ENCODE peak calls at places on chromosome 18, in four cellular contexts. One of them, this sample, is unnamed.

GRCh38 chr18:44723973-44724778 is 43.5 kb downstream of the SETBP1 start:
- DNase-seq in CD8-positive, alpha-beta memory T cell: no peak
- DNase-seq in substantia nigra: no peak
- DNase-seq in HTR-8/SVneo: no peak
- DNase-seq in this sample: no peak

GRCh38 chr18:68262697-68263293 is 452.1 kb downstream of the TMX3 start:
- DNase-seq in CD8-positive, alpha-beta memory T cell: no peak
- DNase-seq in substantia nigra: no peak
- DNase-seq in HTR-8/SVneo: peak; percentile 7
- DNase-seq in this sample: no peak

GRCh38 chr18:59084286-59084779 is 55.4 kb upstream of the SEC11C start:
- DNase-seq in CD8-positive, alpha-beta memory T cell: peak; percentile 44
- DNase-seq in substantia nigra: peak; percentile 35
- DNase-seq in HTR-8/SVneo: peak; percentile 78
- DNase-seq in this sample: peak; percentile 82

GRCh38 chr18:22309191-22309590 is 108.5 kb downstream of the CTAGE1 start:
- DNase-seq in CD8-positive, alpha-beta memory T cell: no peak
- DNase-seq in substantia nigra: no peak
- DNase-seq in HTR-8/SVneo: no peak
- DNase-seq in this sample: no peak

GRCh38 chr18:27685807-27686412 is 491.0 kb downstream of the CDH2 start:
- DNase-seq in CD8-positive, alpha-beta memory T cell: no peak
- DNase-seq in substantia nigra: no peak
- DNase-seq in HTR-8/SVneo: no peak
- DNase-seq in this sample: peak; percentile 26

GRCh38 chr18:76476665-76477561 is 18.1 kb downstream of the ZNF516 start:
- DNase-seq in CD8-positive, alpha-beta memory T cell: no peak
- DNase-seq in substantia nigra: no peak
- DNase-seq in HTR-8/SVneo: peak; percentile 36
- DNase-seq in this sample: no peak

GRCh38 chr18:75128051-75128605 is 80.8 kb downstream of the PTGR3 start:
- DNase-seq in CD8-positive, alpha-beta memory T cell: no peak
- DNase-seq in substantia nigra: no peak
- DNase-seq in HTR-8/SVneo: no peak
- DNase-seq in this sample: no peak

GRCh38 chr18:79603321-79604204 is 76.0 kb upstream of the CTDP1 start:
- DNase-seq in CD8-positive, alpha-beta memory T cell: no peak
- DNase-seq in substantia nigra: no peak
- DNase-seq in HTR-8/SVneo: no peak
- DNase-seq in this sample: no peak

GRCh38 chr18:9838144-9838877 is 47.5 kb upstream of the TXNDC2 start:
- DNase-seq in CD8-positive, alpha-beta memory T cell: no peak
- DNase-seq in substantia nigra: no peak
- DNase-seq in HTR-8/SVneo: no peak
- DNase-seq in this sample: no peak

GRCh38 chr18:79749251-79750191 is 48.2 kb upstream of the KCNG2 start:
- DNase-seq in CD8-positive, alpha-beta memory T cell: no peak
- DNase-seq in substantia nigra: no peak
- DNase-seq in HTR-8/SVneo: no peak
- DNase-seq in this sample: no peak

GRCh38 chr18:50716902-50717301 is 102.9 kb downstream of the MRO start:
- DNase-seq in CD8-positive, alpha-beta memory T cell: no peak
- DNase-seq in substantia nigra: no peak
- DNase-seq in HTR-8/SVneo: no peak
- DNase-seq in this sample: no peak

GRCh38 chr18:67770520-67770919 is 254.0 kb upstream of the DSEL start:
- DNase-seq in CD8-positive, alpha-beta memory T cell: no peak
- DNase-seq in substantia nigra: no peak
- DNase-seq in HTR-8/SVneo: no peak
- DNase-seq in this sample: no peak

GRCh38 chr18:9428301-9428706 is 47.0 kb upstream of the RALBP1 start:
- DNase-seq in CD8-positive, alpha-beta memory T cell: no peak
- DNase-seq in substantia nigra: no peak
- DNase-seq in HTR-8/SVneo: no peak
- DNase-seq in this sample: no peak

GRCh38 chr18:55586841-55587240 is 1.2 kb downstream of the TCF4 start:
- DNase-seq in CD8-positive, alpha-beta memory T cell: no peak
- DNase-seq in substantia nigra: no peak
- DNase-seq in HTR-8/SVneo: no peak
- DNase-seq in this sample: peak; percentile 39